ENCODE peak calls at places on chromosomes 12 and 14, in four cellular contexts. L, Z, K and Y are unnamed samples.

GRCh38 chr12:129789921-129790320 is 113.9 kb downstream of the TMEM132D start:
- DNase-seq in Z (no peak), L (no peak), K (no peak), Y (no peak)

GRCh38 chr14:99946652-99947489 is 118.4 kb upstream of the EVL start:
- DNase-seq in K (no peak), Z (peak), L (peak), Y (peak)

GRCh38 chr12:108604208-108604941 is 6.5 kb upstream of the TMEM119 start:
- DNase-seq in Z (no peak), L (no peak), K (no peak), Y (no peak)

GRCh38 chr12:11823593-11823992 is 174.1 kb downstream of the ETV6 start:
- DNase-seq in Z (no peak), L (no peak), K (no peak), Y (no peak)

GRCh38 chr14:105205718-105206208 is 24.7 kb upstream of the NUDT14 start:
- DNase-seq in Z (no peak), L (no peak), K (peak), Y (no peak)

GRCh38 chr12:132219323-132219722 is 75.1 kb downstream of the NOC4L start:
- DNase-seq in Z (no peak), K (peak), L (no peak), Y (no peak)

GRCh38 chr12:132309162-132310086 is 20.0 kb downstream of the GALNT9 start:
- DNase-seq in L (peak), K (peak), Z (no peak), Y (no peak)

GRCh38 chr14:100076630-100077029 is 11.4 kb downstream of the EVL start:
- DNase-seq in Z (peak), L (no peak), K (peak), Y (no peak)

GRCh38 chr14:104315625-104316024 is 177.2 kb downstream of the KIF26A start:
- DNase-seq in K (no peak), Z (no peak), L (no peak), Y (no peak)

GRCh38 chr12:26648066-26648465 is 184.9 kb downstream of the ITPR2 start:
- DNase-seq in L (no peak), Z (no peak), K (no peak), Y (no peak)

GRCh38 chr12:13591488-13591887 is 389.9 kb downstream of the GRIN2B start:
- DNase-seq in K (no peak), L (no peak), Z (no peak), Y (no peak)

GRCh38 chr12:39294712-39295111 is 148.2 kb downstream of the KIF21A start:
- DNase-seq in L (no peak), Z (no peak), K (no peak), Y (no peak)

GRCh38 chr14:30214456-30215090 is 286.9 kb upstream of the PRKD1 start:
- DNase-seq in K (no peak), L (no peak), Z (peak), Y (no peak)

GRCh38 chr14:37063467-37064240 is 108.8 kb downstream of the SLC25A21 start:
- DNase-seq in Z (peak), L (no peak), K (no peak), Y (no peak)

GRCh38 chr14:91154851-91155625 is 41.2 kb downstream of the DGLUCY start:
- DNase-seq in K (peak), Z (peak), L (peak), Y (no peak)

GRCh38 chr14:100778951-100779690 is 46.8 kb upstream of the MEG3 start:
- DNase-seq in K (no peak), Z (no peak), L (peak), Y (no peak)

GRCh38 chr12:112419269-112420133 is 754 bp downstream of the PTPN11 start:
- DNase-seq in L (peak), K (peak), Z (peak), Y (peak)